ENCODE peak calls at places on chromosomes 16 and 17, in five cellular contexts. A is HepG2, V is SK-N-SH, G is A549, Z is IMR-90. W is an unnamed sample.

GRCh38 chr16:55367796-55368195 is 43.8 kb downstream of the IRX6 start:
- DNase-seq in A (no peak), V (no peak), G (no peak), Z (peak; percentile 20), W (no peak)

GRCh38 chr16:50067290-50067853 is 1.6 kb downstream of the HEATR3 start:
- DNase-seq in A (peak; percentile 79), V (peak; percentile 53), G (peak; percentile 12), Z (peak; percentile 74), W (peak; percentile 46)

GRCh38 chr17:27657620-27658019 is 26.6 kb downstream of the LGALS9 start:
- DNase-seq in A (no peak), V (no peak), G (no peak), Z (peak; percentile 18), W (no peak)

GRCh38 chr16:66706506-66706880 is 9.9 kb upstream of the CMTM4 start:
- DNase-seq in A (no peak), V (no peak), G (no peak), Z (no peak), W (no peak)

GRCh38 chr17:15210247-15210646 is 54.9 kb downstream of the PMP22 start:
- DNase-seq in A (no peak), V (peak; percentile 56), G (no peak), Z (no peak), W (no peak)

GRCh38 chr16:54454616-54455015 is 168.0 kb upstream of the IRX3 start:
- DNase-seq in A (no peak), V (no peak), G (no peak), Z (no peak), W (no peak)

GRCh38 chr16:26709175-26709574 is 357.6 kb upstream of the C16orf82 start:
- DNase-seq in A (no peak), V (peak; percentile 4), G (no peak), Z (no peak), W (no peak)

GRCh38 chr16:87426423-87427215 is 34.5 kb downstream of the MAP1LC3B start:
- DNase-seq in A (no peak), V (no peak), G (no peak), Z (no peak), W (no peak)

GRCh38 chr16:49395021-49395420 is 21.4 kb downstream of the C16orf78 start:
- DNase-seq in A (no peak), V (no peak), G (no peak), Z (no peak), W (no peak)

GRCh38 chr16:57612494-57612893 is 15.9 kb upstream of the ADGRG1 start:
- DNase-seq in A (no peak), V (peak; percentile 25), G (no peak), Z (no peak), W (no peak)

GRCh38 chr17:31093866-31094599 is 744 bp upstream of the NF1 start:
- DNase-seq in A (peak; percentile 63), V (no peak), G (no peak), Z (no peak), W (no peak)

GRCh38 chr16:3952342-3953131 is 72.0 kb upstream of the CREBBP start:
- DNase-seq in A (no peak), V (no peak), G (no peak), Z (no peak), W (no peak)

GRCh38 chr16:19864566-19864965 is 20.1 kb downstream of the GPRC5B start:
- DNase-seq in A (no peak), V (no peak), G (no peak), Z (no peak), W (no peak)

GRCh38 chr17:83036666-83037065 is 42.7 kb upstream of the METRNL start:
- DNase-seq in A (no peak), V (no peak), G (no peak), Z (no peak), W (no peak)

GRCh38 chr17:5000237-5000639 is 2.5 kb downstream of the KIF1C start:
- DNase-seq in A (no peak), V (no peak), G (no peak), Z (no peak), W (no peak)

GRCh38 chr16:47970291-47970931 is 185.4 kb downstream of the ABCC12 start:
- DNase-seq in A (peak; percentile 34), V (no peak), G (peak; percentile 11), Z (peak; percentile 47), W (no peak)

GRCh38 chr16:70576431-70577255 is 53.0 kb downstream of the SF3B3 start:
- DNase-seq in A (peak; percentile 28), V (no peak), G (no peak), Z (peak; percentile 86), W (no peak)

GRCh38 chr16:29021471-29021870 is 36.6 kb downstream of the LAT start:
- DNase-seq in A (no peak), V (no peak), G (no peak), Z (no peak), W (no peak)

DNA sequence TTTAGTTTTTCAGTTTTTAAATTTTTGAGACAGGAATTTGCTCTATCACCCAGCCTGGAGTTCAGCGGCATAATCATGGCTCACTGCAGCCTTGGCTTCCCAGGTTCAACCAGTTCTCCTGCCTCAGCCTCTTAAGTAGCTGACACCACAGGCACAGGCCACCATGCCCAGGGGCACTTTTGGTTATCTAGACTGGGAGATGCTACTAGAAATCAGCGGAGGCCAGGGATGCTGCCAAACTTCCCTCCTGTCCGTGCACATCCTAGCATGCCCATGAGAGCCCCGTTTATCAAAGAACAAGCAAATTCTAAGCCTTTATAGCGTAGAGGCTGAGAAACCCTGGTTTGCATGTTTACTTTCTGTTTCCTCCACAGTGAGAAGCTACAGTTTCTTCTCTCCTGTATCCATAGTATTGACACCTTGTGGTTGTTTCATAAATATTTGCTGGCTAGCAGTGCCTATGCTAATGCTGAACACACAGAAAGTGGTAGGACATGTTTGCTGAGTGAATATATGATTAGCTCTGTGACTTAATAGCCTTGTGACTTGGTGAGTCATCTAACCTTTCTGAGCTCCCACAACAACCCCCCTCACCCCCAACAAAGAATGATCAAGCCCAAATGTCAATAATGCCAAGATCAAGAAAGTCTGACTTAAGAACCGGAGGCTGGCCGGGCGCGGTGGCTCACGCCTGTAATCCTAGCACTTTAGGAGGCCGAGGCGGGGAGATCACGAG is 39.2 kb upstream of the MAF start:
- DNase-seq in A (no peak), V (no peak), G (peak; percentile 23), Z (no peak), W (no peak)
- TF ChIP-seq RFX5 in A (no peak), V (no peak), G (no peak), Z (no peak), W (no peak)

GRCh38 chr16:89300976-89301360 is 83.5 kb downstream of the ZNF778 start:
- DNase-seq in A (no peak), V (no peak), G (no peak), Z (no peak), W (no peak)
- TF ChIP-seq RFX5 in A (no peak), V (no peak), G (no peak), Z (no peak), W (no peak)

DNA sequence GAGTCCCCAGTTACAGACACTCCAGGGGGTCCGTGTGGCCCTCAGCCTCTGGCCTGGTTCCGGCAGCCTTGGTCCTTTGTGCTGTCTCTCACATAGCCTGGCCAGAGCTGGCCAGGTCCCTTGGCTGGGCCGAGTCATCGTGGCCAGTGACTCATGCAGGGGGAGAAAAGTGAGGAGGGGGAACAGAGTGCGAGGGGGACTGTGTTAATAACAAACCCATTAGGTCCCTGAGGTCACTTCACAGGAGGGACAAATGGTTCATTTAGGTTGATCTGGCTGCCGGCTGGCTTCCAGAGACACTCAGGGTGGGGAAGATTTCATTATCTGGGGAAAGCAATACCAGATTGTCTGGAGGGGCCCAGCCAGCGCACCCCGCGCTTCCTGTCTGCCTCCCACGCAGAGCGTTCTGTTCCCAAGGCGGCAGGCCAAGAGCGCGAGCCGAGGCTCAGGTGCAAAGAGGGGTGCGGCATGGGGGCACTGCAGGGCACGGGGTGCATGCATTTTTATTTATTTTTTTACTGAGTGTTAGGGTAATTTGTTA is 223.1 kb downstream of the SEC14L1 start:
- DNase-seq in A (peak; percentile 71), V (peak; percentile 89), G (no peak), Z (peak; percentile 58), W (no peak)
- TF ChIP-seq RFX5 in A (no peak), V (no peak), G (no peak), Z (no peak), W (no peak)

GRCh38 chr17:57166803-57167202 is 81.8 kb downstream of the AKAP1 start:
- DNase-seq in A (no peak), V (no peak), G (no peak), Z (no peak), W (no peak)
- TF ChIP-seq RFX5 in A (no peak), V (no peak), G (no peak), Z (no peak), W (no peak)

GRCh38 chr17:7959503-7960253 is 27.7 kb downstream of the CNTROB start:
- DNase-seq in A (peak; percentile 8), V (no peak), G (no peak), Z (no peak), W (no peak)
- TF ChIP-seq RFX5 in A (no peak), V (no peak), G (no peak), Z (no peak), W (no peak)

GRCh38 chr17:18042969-18043368 is 3.8 kb downstream of the GID4 start:
- DNase-seq in A (no peak), V (no peak), G (no peak), Z (no peak), W (no peak)

GRCh38 chr17:18040287-18040858 is 1.2 kb downstream of the GID4 start:
- DNase-seq in A (no peak), V (no peak), G (no peak), Z (no peak), W (peak; percentile 50)

GRCh38 chr17:18039535-18040286 is 503 bp downstream of the GID4 start:
- DNase-seq in A (no peak), V (peak; percentile 91), G (peak; percentile 36), Z (no peak), W (no peak)

GRCh38 chr17:18043491-18043890 is 4.3 kb downstream of the GID4 start:
- DNase-seq in A (no peak), V (no peak), G (no peak), Z (peak; percentile 33), W (no peak)

DNA sequence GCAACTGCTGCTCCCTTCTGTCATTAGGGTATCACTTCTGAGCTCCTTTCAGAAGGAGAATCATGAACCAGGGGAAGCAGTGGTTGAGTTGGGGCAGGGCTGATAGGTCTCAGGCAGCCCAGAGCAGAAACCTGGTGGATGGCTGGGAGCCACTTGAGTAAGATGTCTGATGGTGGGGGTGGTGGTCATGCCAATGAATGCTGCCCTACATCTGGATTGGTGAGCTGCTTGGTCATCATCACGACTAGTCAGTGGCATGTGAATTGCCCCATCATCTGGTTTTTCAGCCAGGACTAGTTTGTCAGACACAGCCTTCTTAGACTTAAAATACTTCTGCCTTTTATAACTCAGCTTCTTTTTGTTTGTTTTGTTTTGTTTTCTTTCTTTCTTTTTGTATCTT is 2.6 kb downstream of the GID4 start:
- DNase-seq in A (no peak), V (no peak), G (no peak), Z (peak; percentile 75), W (no peak)
- TF ChIP-seq RFX5 in A (no peak), V (no peak), G (no peak), Z (no peak), W (no peak)

DNA sequence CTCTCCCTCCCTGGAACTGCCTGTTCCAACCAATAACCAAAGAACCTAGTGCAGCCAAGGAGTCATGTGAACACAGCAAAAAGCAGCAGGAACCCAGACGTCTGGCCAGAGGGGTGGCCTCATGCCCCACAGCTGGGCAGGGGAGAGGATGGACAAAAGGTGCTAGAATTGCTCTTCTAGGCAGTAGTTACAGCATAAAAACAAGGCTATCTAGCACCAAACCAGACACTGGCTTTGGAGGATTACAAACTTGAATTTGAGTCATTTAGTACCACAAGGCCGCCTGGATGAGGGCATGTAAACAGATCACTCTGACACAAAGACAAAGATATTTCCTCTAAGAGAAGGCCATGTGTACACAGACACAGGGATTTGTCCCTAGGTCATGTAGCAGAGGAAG is 423.3 kb upstream of the MAF start:
- DNase-seq in A (peak; percentile 9), V (no peak), G (peak; percentile 30), Z (peak; percentile 3), W (no peak)
- TF ChIP-seq RFX5 in A (no peak), V (no peak), G (no peak), Z (no peak), W (no peak)